ENCODE peak calls at places on chromosome 15, in four cellular contexts. W is fibroblast of pulmonary artery, Q is breast epithelium, G is psoas muscle. C is an unnamed sample.

GRCh38 chr15:88028024-88028423 is 228.5 kb downstream of the NTRK3 start:
- DNase-seq in W (no peak), Q (no peak), G (no peak), C (no peak)

GRCh38 chr15:53716909-53717878 is 42.3 kb downstream of the WDR72 start:
- DNase-seq in W (peak), Q (no peak), G (no peak), C (no peak)

GRCh38 chr15:72474466-72474911 is 359 bp downstream of the ARIH1 start:
- DNase-seq in W (no peak), Q (no peak), G (no peak), C (peak)

GRCh38 chr15:40010681-40011080 is 28.3 kb downstream of the SRP14 start:
- DNase-seq in W (peak), Q (no peak), G (peak), C (no peak)

GRCh38 chr15:63553388-63553791 is 43.8 kb upstream of the FBXL22 start:
- DNase-seq in W (peak), Q (no peak), G (no peak), C (no peak)

GRCh38 chr15:38255690-38256089 is 3.1 kb downstream of the SPRED1 start:
- DNase-seq in W (no peak), Q (no peak), G (no peak), C (no peak)

GRCh38 chr15:90062023-90062728 is 40.1 kb downstream of the IDH2 start:
- DNase-seq in W (peak), Q (peak), G (no peak), C (no peak)

GRCh38 chr15:23441204-23441603 is 5.8 kb downstream of the GOLGA6L2 start:
- DNase-seq in W (no peak), Q (no peak), G (no peak), C (no peak)

GRCh38 chr15:84826369-84826823 is 9.2 kb downstream of the ALPK3 start:
- DNase-seq in W (peak), Q (no peak), G (peak), C (no peak)

GRCh38 chr15:39788108-39788507 is 5.5 kb upstream of the FSIP1 start:
- DNase-seq in W (peak), Q (no peak), G (no peak), C (no peak)

GRCh38 chr15:33048255-33048654 is 146.3 kb downstream of the FMN1 start:
- DNase-seq in W (no peak), Q (no peak), G (no peak), C (no peak)

GRCh38 chr15:58383876-58384275 is 47.9 kb upstream of the LIPC start:
- DNase-seq in W (no peak), Q (no peak), G (no peak), C (no peak)

GRCh38 chr15:25684521-25685215 is 178.5 kb downstream of the ATP10A start:
- DNase-seq in W (peak), Q (no peak), G (peak), C (no peak)

GRCh38 chr15:51350723-51351122 is 9.3 kb downstream of the GLDN start:
- DNase-seq in W (no peak), Q (no peak), G (no peak), C (no peak)

GRCh38 chr15:45231061-45231576 is 20.9 kb upstream of the SLC28A2 start:
- DNase-seq in W (no peak), Q (no peak), G (no peak), C (no peak)

GRCh38 chr15:70650567-70650966 is 112.8 kb downstream of the UACA start:
- DNase-seq in W (peak), Q (no peak), G (no peak), C (no peak)

GRCh38 chr15:35701402-35702046 is 155.6 kb upstream of the DPH6 start:
- DNase-seq in W (no peak), Q (no peak), G (no peak), C (no peak)

GRCh38 chr15:62021991-62022600 is 38.2 kb downstream of the VPS13C start:
- DNase-seq in W (peak), Q (no peak), G (no peak), C (no peak)

GRCh38 chr15:90463381-90463780 is 66.3 kb upstream of the CRTC3 start:
- DNase-seq in W (peak), Q (no peak), G (no peak), C (no peak)

GRCh38 chr15:52171386-52171785 is 19.8 kb downstream of the GNB5 start:
- DNase-seq in W (peak), Q (no peak), G (no peak), C (no peak)

GRCh38 chr15:65981837-65982696 is 112.8 kb downstream of the RAB11A start:
- DNase-seq in W (no peak), Q (no peak), G (no peak), C (no peak)

GRCh38 chr15:64634020-64634419 is 141.4 kb downstream of the RBPMS2 start:
- DNase-seq in W (no peak), Q (no peak), G (no peak), C (no peak)

GRCh38 chr15:85047271-85047948 is 65.8 kb downstream of the PDE8A start:
- DNase-seq in W (peak), Q (no peak), G (no peak), C (no peak)

GRCh38 chr15:86611392-86612040 is 531.8 kb downstream of the AGBL1 start:
- DNase-seq in W (no peak), Q (no peak), G (no peak), C (no peak)

GRCh38 chr15:68154923-68155559 is 50.1 kb downstream of the CALML4 start:
- DNase-seq in W (peak), Q (no peak), G (no peak), C (no peak)

GRCh38 chr15:57382222-57382621 is 5.9 kb downstream of the CGNL1 start:
- DNase-seq in W (no peak), Q (no peak), G (no peak), C (no peak)

GRCh38 chr15:99124641-99125040 is 19.8 kb downstream of the SYNM start:
- DNase-seq in W (no peak), Q (no peak), G (peak), C (no peak)

GRCh38 chr15:77507151-77507847 is 86.6 kb downstream of the HMG20A start:
- DNase-seq in W (peak), Q (peak), G (peak), C (peak)

GRCh38 chr15:39584662-39585393 is 3.9 kb downstream of the THBS1 start:
- DNase-seq in W (peak), Q (no peak), G (no peak), C (no peak)

GRCh38 chr15:65517866-65518207 is 348 bp upstream of the DPP8 start:
- DNase-seq in W (no peak), Q (no peak), G (no peak), C (no peak)

GRCh38 chr15:39426552-39427532 is 154.0 kb upstream of the THBS1 start:
- DNase-seq in W (peak), Q (no peak), G (peak), C (peak)

GRCh38 chr15:98760112-98760826 is 111.9 kb downstream of the IGF1R start:
- DNase-seq in W (no peak), Q (peak), G (no peak), C (no peak)

GRCh38 chr15:98416222-98416835 is 232.0 kb upstream of the IGF1R start:
- DNase-seq in W (no peak), Q (no peak), G (no peak), C (no peak)

GRCh38 chr15:66709884-66710283 is 7.8 kb downstream of the SMAD6 start:
- DNase-seq in W (no peak), Q (no peak), G (no peak), C (no peak)

GRCh38 chr15:70034596-70034995 is 63.1 kb downstream of the TLE3 start:
- DNase-seq in W (no peak), Q (no peak), G (no peak), C (no peak)

GRCh38 chr15:51403072-51403878 is 61.8 kb downstream of the GLDN start:
- DNase-seq in W (peak), Q (no peak), G (no peak), C (peak)

GRCh38 chr15:57895291-57895690 is 170.2 kb downstream of the ALDH1A2 start:
- DNase-seq in W (no peak), Q (no peak), G (no peak), C (no peak)